ENCODE peak calls at places on chromosomes 12 and 14, in ten cellular contexts. J is upper lobe of left lung, I is GM12878, T is Peyer's patch, Z is transverse colon, A is IMR-90, S is uterus, L is esophagus muscularis mucosa, X is A549, C is ovary. Y is an unnamed sample. For H3K4me1, the result is how much of the 10 kb centered on the place peaks cover.

GRCh38 chr12:54282949-54283593 is 2.5 kb downstream of the HNRNPA1 start:
- DNase-seq in J (no peak), I (no peak), T (no peak), Z (peak), A (no peak), S (no peak), L (no peak), X (no peak), C (no peak), Y (no peak)

GRCh38 chr12:27549801-27550652 is 26.0 kb downstream of the PPFIBP1 start:
- DNase-seq in J (peak), I (no peak), T (peak), Z (peak), A (peak), S (peak), L (peak), X (peak), C (peak), Y (peak)

GRCh38 chr14:98907981-98908544 is 363.9 kb downstream of the BCL11B start:
- DNase-seq in J (no peak), I (no peak), T (no peak), Z (no peak), A (no peak), S (no peak), L (no peak), X (no peak), C (no peak), Y (no peak)

GRCh38 chr14:60668431-60669112 is 19.3 kb upstream of the SIX1 start:
- DNase-seq in J (no peak), I (no peak), T (no peak), Z (no peak), A (no peak), S (no peak), L (no peak), X (no peak), C (no peak), Y (no peak)

GRCh38 chr12:77728018-77728417 is 102.7 kb upstream of the NAV3 start:
- DNase-seq in J (no peak), I (no peak), T (no peak), Z (no peak), A (no peak), S (no peak), L (no peak), X (no peak), C (no peak), Y (no peak)

GRCh38 chr12:124565071-124565491 is 2.3 kb downstream of the NCOR2 start:
- DNase-seq in J (no peak), I (no peak), T (no peak), Z (no peak), A (no peak), S (no peak), L (no peak), X (no peak), C (no peak), Y (no peak)

GRCh38 chr14:67486890-67487289 is 1.6 kb downstream of the TMEM229B start:
- DNase-seq in J (no peak), I (no peak), T (no peak), Z (no peak), A (no peak), S (no peak), L (no peak), X (no peak), C (no peak), Y (peak)

GRCh38 chr14:73153272-73153671 is 17.0 kb downstream of the PSEN1 start:
- DNase-seq in J (no peak), I (no peak), T (no peak), Z (no peak), A (peak), S (no peak), L (no peak), X (no peak), C (no peak), Y (no peak)

GRCh38 chr12:38386238-38386985 is 69.8 kb downstream of the ALG10B start:
- DNase-seq in J (no peak), I (no peak), T (no peak), Z (no peak), A (no peak), S (no peak), L (no peak), X (no peak), C (no peak), Y (no peak)

GRCh38 chr14:22845821-22846625 is 9.6 kb downstream of the MMP14 start:
- DNase-seq in J (no peak), I (no peak), T (no peak), Z (no peak), A (no peak), S (no peak), L (no peak), X (no peak), C (no peak), Y (no peak)

GRCh38 chr12:33596061-33596460 is 156.4 kb upstream of the SYT10 start:
- DNase-seq in J (no peak), I (no peak), T (no peak), Z (no peak), A (no peak), S (no peak), L (no peak), X (no peak), C (no peak), Y (no peak)

GRCh38 chr12:18895946-18896345 is 158.0 kb downstream of the CAPZA3 start:
- DNase-seq in J (no peak), I (no peak), T (no peak), Z (no peak), A (no peak), S (no peak), L (no peak), X (no peak), C (no peak), Y (no peak)

GRCh38 chr12:94994312-94994711 is 9.2 kb downstream of the NDUFA12 start:
- DNase-seq in J (no peak), I (no peak), T (no peak), Z (no peak), A (peak), S (no peak), L (no peak), X (peak), C (no peak), Y (no peak)

GRCh38 chr12:67388331-67389163 is 119.4 kb downstream of the CAND1 start:
- DNase-seq in J (no peak), I (no peak), T (no peak), Z (no peak), A (no peak), S (no peak), L (no peak), X (peak), C (no peak), Y (no peak)

GRCh38 chr14:106642090-106642489 is 1115.7 kb downstream of the TMEM121 start:
- DNase-seq in J (no peak), I (no peak), T (no peak), Z (no peak), A (no peak), S (no peak), L (peak), X (no peak), C (no peak), Y (no peak)

GRCh38 chr14:50524071-50524470 is 8.3 kb downstream of the MAP4K5 start:
- DNase-seq in J (no peak), I (no peak), T (no peak), Z (no peak), A (no peak), S (no peak), L (no peak), X (no peak), C (no peak), Y (no peak)

GRCh38 chr12:69196302-69197288 is 42.8 kb upstream of the CPSF6 start:
- DNase-seq in J (no peak), I (no peak), T (peak), Z (peak), A (peak), S (no peak), L (no peak), X (no peak), C (no peak), Y (no peak)
- TF ChIP-seq CTCF in J (peak), I (peak), T (peak), Z (peak), A (peak), S (no peak), L (peak), X (peak), C (no peak), Y (no peak)

DNA sequence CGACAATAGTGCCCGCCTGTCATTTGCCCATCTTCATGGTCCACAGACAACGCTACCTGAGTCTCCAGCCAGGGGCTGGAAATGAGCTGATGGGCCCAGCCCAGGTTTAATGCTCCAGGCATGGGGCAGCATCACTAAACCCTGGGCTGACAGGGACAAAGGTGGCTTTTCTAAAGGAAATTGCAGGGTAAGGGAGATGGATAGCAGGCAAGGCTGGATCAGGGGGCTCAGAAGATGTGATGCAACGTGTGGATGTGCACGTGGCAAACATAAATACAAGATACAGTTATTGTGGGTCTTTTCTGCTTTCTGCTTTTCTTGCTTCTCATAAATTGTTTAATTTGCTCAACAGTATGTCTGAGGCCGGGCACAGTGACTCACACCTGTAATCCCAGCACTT is 3.7 kb upstream of the MMP17 start:
- DNase-seq in J (no peak), I (no peak), T (no peak), Z (no peak), A (no peak), S (no peak), L (no peak), X (no peak), C (no peak), Y (no peak)
- H3K4me1 ChIP-seq in J (under half), I (under half), T (under half), Z (under half), A (under half), S (under half), L (under half), X (under half), C (under half), Y (under half)

GRCh38 chr12:2806700-2807099 is 5.8 kb upstream of the ITFG2 start:
- DNase-seq in J (no peak), I (no peak), T (no peak), Z (no peak), A (no peak), S (no peak), L (no peak), X (no peak), C (no peak), Y (no peak)

GRCh38 chr12:2811791-2812190 is 677 bp upstream of the ITFG2 start:
- DNase-seq in J (no peak), I (no peak), T (no peak), Z (no peak), A (no peak), S (no peak), L (no peak), X (no peak), C (no peak), Y (no peak)

GRCh38 chr12:2813214-2813554 is 716 bp downstream of the ITFG2 start:
- DNase-seq in J (no peak), I (no peak), T (no peak), Z (no peak), A (no peak), S (no peak), L (no peak), X (no peak), C (no peak), Y (no peak)

GRCh38 chr12:2813573-2814185 is 1.2 kb downstream of the ITFG2 start:
- DNase-seq in J (peak), I (no peak), T (peak), Z (peak), A (peak), S (no peak), L (no peak), X (peak), C (no peak), Y (no peak)

DNA sequence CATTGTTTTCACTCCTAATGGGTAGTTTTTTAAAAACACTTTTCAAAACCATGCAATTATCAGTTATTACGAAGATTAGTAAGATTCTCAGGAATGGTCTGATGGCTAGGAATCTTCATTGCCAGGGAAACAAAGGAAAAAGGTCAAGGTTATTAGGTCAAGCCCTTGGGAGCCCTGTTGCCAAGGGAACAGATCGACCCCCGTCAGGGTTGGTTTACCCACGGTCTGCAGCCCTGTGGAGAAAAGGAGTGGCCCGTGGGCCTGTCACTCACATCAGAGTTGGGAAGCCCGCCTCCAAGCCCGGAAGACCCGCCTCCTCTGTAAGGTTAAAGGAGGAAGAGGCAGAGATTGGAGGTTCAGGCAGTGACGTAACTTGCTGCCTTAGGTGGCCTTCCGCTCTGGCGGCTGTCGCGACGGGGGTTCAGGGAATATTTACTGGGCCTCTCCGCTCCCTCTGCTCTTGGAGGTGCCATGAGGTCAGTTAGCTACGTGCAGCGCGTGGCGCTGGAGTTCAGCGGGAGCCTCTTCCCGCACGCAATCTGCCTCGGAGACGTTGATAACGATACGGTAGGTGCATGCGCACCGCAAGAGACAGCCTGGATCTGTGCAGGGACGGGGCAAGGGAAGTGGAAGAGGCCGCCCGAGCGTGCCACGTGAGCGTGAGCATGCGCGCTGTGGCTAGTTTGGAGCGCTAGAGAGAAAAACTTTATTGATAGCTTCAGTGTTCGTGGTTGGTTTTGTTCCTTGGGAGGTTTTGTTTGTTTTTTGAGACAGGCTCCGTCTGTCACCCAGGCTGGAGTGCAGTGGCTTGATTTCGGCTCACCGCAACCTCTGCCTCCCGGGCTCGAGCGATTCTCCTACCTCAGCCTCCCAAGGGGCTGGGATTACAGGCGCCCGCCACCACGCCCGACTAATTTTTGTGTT is at the start of gene ITFG2:
- DNase-seq in J (peak), I (peak), T (peak), Z (peak), A (peak), S (peak), L (peak), X (peak), C (peak), Y (peak)
- TF ChIP-seq POLR2A in J (peak), I (peak), T (peak), Z (peak), A (peak), S (no peak), L (peak), X (peak), C (peak), Y (peak)

GRCh38 chr12:92094751-92095161 is 50.9 kb downstream of the BTG1 start:
- DNase-seq in J (no peak), I (no peak), T (no peak), Z (no peak), A (peak), S (no peak), L (no peak), X (no peak), C (no peak), Y (no peak)
- TF ChIP-seq CTCF in J (no peak), I (no peak), T (no peak), Z (no peak), A (peak), S (no peak), L (no peak), X (no peak), C (no peak), Y (no peak)

Y was measured in gastrocnemius medialis.